ENCODE peak calls at places on chromosomes 12 and 14, in eight cellular contexts. R is tibial nerve, Z is adrenal gland, P is heart left ventricle, Q is H1, Y is vagina, M is uterus, S is GM12878. L is an unnamed sample.

GRCh38 chr12:52041695-52042123 is 9.5 kb upstream of the NR4A1 start:
- DNase-seq in R (no peak), Z (peak; percentile 70), P (peak; percentile 82), Q (no peak), Y (no peak), M (no peak), S (no peak), L (no peak)

GRCh38 chr12:50589650-50590435 is 85.1 kb downstream of the DIP2B start:
- DNase-seq in R (no peak), Z (no peak), P (no peak), Q (no peak), Y (no peak), M (no peak), S (no peak), L (peak; percentile 41)

GRCh38 chr14:53619625-53620324 is 336.9 kb downstream of the BMP4 start:
- DNase-seq in R (no peak), Z (no peak), P (no peak), Q (no peak), Y (no peak), M (peak; percentile 15), S (no peak), L (no peak)

GRCh38 chr12:62537544-62537943 is 70.9 kb downstream of the MON2 start:
- DNase-seq in R (no peak), Z (peak; percentile 64), P (peak; percentile 43), Q (no peak), Y (no peak), M (peak; percentile 24), S (no peak), L (no peak)

GRCh38 chr14:70642313-70643235 is 858 bp downstream of the TTC9 start:
- DNase-seq in R (no peak), Z (no peak), P (no peak), Q (no peak), Y (no peak), M (no peak), S (no peak), L (no peak)

GRCh38 chr14:75283162-75283883 is 4.7 kb downstream of the FOS start:
- DNase-seq in R (no peak), Z (peak; percentile 48), P (no peak), Q (no peak), Y (no peak), M (no peak), S (no peak), L (no peak)

GRCh38 chr14:100030441-100031153 is 34.6 kb upstream of the EVL start:
- DNase-seq in R (no peak), Z (peak; percentile 66), P (no peak), Q (no peak), Y (no peak), M (peak; percentile 25), S (no peak), L (peak; percentile 32)

GRCh38 chr12:55885113-55885512 is 42.4 kb upstream of the MMP19 start:
- DNase-seq in R (no peak), Z (no peak), P (no peak), Q (no peak), Y (no peak), M (no peak), S (no peak), L (no peak)

GRCh38 chr12:3491938-3492867 is 1.2 kb downstream of the PRMT8 start:
- DNase-seq in R (no peak), Z (peak; percentile 57), P (peak; percentile 65), Q (peak; percentile 86), Y (no peak), M (no peak), S (no peak), L (peak; percentile 15)

GRCh38 chr14:70714055-70714550 is 72.4 kb downstream of the TTC9 start:
- DNase-seq in R (no peak), Z (peak; percentile 66), P (peak; percentile 38), Q (peak; percentile 63), Y (no peak), M (no peak), S (peak; percentile 50), L (peak; percentile 19)

GRCh38 chr12:120468846-120469449 is 600 bp downstream of the SRSF9 start:
- DNase-seq in R (no peak), Z (peak; percentile 50), P (peak; percentile 44), Q (no peak), Y (no peak), M (peak; percentile 26), S (no peak), L (no peak)

GRCh38 chr12:26648584-26648983 is 184.4 kb downstream of the ITPR2 start:
- DNase-seq in R (no peak), Z (no peak), P (no peak), Q (no peak), Y (no peak), M (no peak), S (no peak), L (no peak)

GRCh38 chr14:22482085-22482694 is 106.8 kb downstream of the DAD1 start:
- DNase-seq in R (no peak), Z (no peak), P (no peak), Q (no peak), Y (no peak), M (no peak), S (no peak), L (no peak)

GRCh38 chr14:98826618-98827017 is 445.4 kb downstream of the BCL11B start:
- DNase-seq in R (no peak), Z (no peak), P (no peak), Q (no peak), Y (no peak), M (no peak), S (no peak), L (no peak)

GRCh38 chr12:107761502-107761904 is 566 bp upstream of the PRDM4 start:
- DNase-seq in R (no peak), Z (peak; percentile 5), P (no peak), Q (no peak), Y (no peak), M (no peak), S (no peak), L (peak; percentile 28)

GRCh38 chr12:57487597-57488396 is at the start of gene MARS1:
- DNase-seq in R (peak; percentile 86), Z (peak; percentile 97), P (peak; percentile 96), Q (peak; percentile 88), Y (peak; percentile 92), M (peak; percentile 96), S (peak; percentile 95), L (peak; percentile 88)
- TF ChIP-seq POLR2A in R (peak; percentile 12), Z (peak; percentile 74), P (no peak), Q (peak; percentile 97), Y (no peak), M (no peak), S (peak; percentile 95), L (peak; percentile 83)

DNA sequence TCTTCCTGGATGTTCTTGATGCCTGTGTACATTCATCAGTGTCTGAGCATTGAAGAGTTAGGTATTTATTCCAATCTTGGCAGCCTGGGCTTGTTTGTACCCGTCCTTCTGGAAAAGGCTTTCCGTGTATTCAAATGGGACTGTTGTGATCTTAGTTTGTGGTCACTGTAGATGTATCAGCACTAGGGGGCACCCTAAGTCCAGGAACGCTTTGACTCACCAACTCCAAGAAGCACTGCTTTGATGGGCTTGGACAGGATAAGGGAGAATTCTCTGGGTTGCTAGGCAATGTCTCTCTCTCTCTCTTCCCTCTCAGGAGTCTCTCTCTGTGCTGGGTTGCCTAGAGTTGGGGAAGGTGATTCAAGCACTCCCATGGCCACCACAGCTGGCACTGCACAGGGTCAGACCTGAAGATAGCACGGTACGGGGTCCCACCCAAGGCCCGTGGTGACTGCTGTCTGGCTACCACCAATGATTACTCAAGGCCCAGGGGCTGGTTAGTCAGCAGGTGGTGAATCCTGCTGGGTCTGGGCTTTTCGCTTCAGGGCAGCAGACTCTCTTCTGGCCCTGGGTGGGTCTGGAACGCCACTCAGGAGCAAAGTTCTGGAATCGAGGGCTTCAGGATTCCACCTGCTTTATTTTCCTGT is 211.1 kb upstream of the RGS6 start:
- DNase-seq in R (no peak), Z (peak; percentile 76), P (peak; percentile 33), Q (peak; percentile 64), Y (no peak), M (no peak), S (peak; percentile 11), L (peak; percentile 18)
- TF ChIP-seq POLR2A in R (no peak), Z (no peak), P (no peak), Q (no peak), Y (no peak), M (no peak), S (no peak), L (no peak)

GRCh38 chr14:96909841-96910364 is 112.7 kb downstream of the VRK1 start:
- DNase-seq in R (no peak), Z (no peak), P (no peak), Q (no peak), Y (no peak), M (no peak), S (no peak), L (no peak)
- TF ChIP-seq POLR2A in R (no peak), Z (no peak), P (no peak), Q (no peak), Y (no peak), M (no peak), S (no peak), L (no peak)

GRCh38 chr14:61553730-61554641 is 141.3 kb upstream of the HIF1A start:
- DNase-seq in R (no peak), Z (peak; percentile 85), P (no peak), Q (no peak), Y (no peak), M (no peak), S (no peak), L (peak; percentile 35)
- TF ChIP-seq POLR2A in R (no peak), Z (no peak), P (no peak), Q (no peak), Y (no peak), M (no peak), S (no peak), L (no peak)

GRCh38 chr12:75481013-75481705 is 604 bp downstream of the GLIPR1 start:
- DNase-seq in R (no peak), Z (no peak), P (no peak), Q (no peak), Y (no peak), M (no peak), S (no peak), L (no peak)

GRCh38 chr12:75481774-75482173 is 1.2 kb downstream of the GLIPR1 start:
- DNase-seq in R (no peak), Z (no peak), P (no peak), Q (no peak), Y (no peak), M (peak; percentile 39), S (no peak), L (no peak)

GRCh38 chr12:75478395-75478794 is 2.2 kb upstream of the GLIPR1 start:
- DNase-seq in R (no peak), Z (no peak), P (no peak), Q (no peak), Y (no peak), M (no peak), S (peak; percentile 28), L (no peak)

GRCh38 chr12:75479963-75480461 is 543 bp upstream of the GLIPR1 start:
- DNase-seq in R (no peak), Z (no peak), P (no peak), Q (no peak), Y (no peak), M (no peak), S (no peak), L (no peak)

DNA sequence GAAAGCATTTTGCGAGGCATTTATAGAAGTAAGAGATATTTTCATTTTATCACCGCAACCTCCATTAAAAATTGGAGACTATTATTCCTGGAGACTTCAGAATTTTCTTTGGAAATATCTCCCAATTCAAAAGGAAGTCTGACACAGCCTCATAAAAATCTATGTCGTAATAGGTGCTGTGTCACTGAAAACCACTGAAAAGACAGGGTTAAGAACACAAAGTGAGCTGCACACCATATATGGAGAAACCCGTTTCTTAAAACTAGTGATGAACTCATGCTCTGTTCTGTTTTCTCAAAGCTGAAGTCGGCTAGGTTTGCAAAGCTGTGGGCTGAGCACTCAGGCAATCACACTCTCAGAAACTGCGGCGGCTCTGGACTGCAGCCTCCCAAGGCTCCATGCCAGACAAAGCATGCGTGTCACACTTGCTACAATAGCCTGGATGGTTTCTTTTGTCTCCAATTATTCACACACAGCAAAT is at the start of gene GLIPR1:
- DNase-seq in R (peak; percentile 47), Z (peak; percentile 79), P (peak; percentile 71), Q (no peak), Y (peak; percentile 93), M (peak; percentile 85), S (peak; percentile 72), L (peak; percentile 42)
- TF ChIP-seq POLR2A in R (peak; percentile 23), Z (peak; percentile 79), P (no peak), Q (no peak), Y (no peak), M (peak; percentile 64), S (peak; percentile 91), L (no peak)